ENCODE peak calls at places on chromosome 7, in six cellular contexts. G is upper lobe of left lung, J is psoas muscle, R is pancreas, U is uterus, X is heart left ventricle. T is an unnamed sample.

GRCh38 chr7:79137942-79138341 is 315.5 kb downstream of the MAGI2 start:
- DNase-seq in G (no peak), J (no peak), R (no peak), U (no peak), X (no peak), T (no peak)

GRCh38 chr7:105641236-105641810 is 60.0 kb upstream of the EFCAB10 start:
- DNase-seq in G (peak; percentile 50), J (no peak), R (no peak), U (no peak), X (no peak), T (no peak)

GRCh38 chr7:97499204-97499603 is 232.7 kb upstream of the TAC1 start:
- DNase-seq in G (no peak), J (no peak), R (peak; percentile 16), U (no peak), X (no peak), T (no peak)

GRCh38 chr7:82506208-82506607 is 62.6 kb upstream of the CACNA2D1 start:
- DNase-seq in G (no peak), J (no peak), R (no peak), U (no peak), X (no peak), T (no peak)

GRCh38 chr7:30206466-30206865 is 71.7 kb downstream of the MTURN start:
- DNase-seq in G (no peak), J (no peak), R (no peak), U (no peak), X (no peak), T (no peak)

GRCh38 chr7:4937411-4937810 is 21.6 kb downstream of the MMD2 start:
- DNase-seq in G (no peak), J (no peak), R (no peak), U (no peak), X (no peak), T (no peak)

GRCh38 chr7:80204919-80205318 is 70.3 kb downstream of the GNAI1 start:
- DNase-seq in G (no peak), J (no peak), R (no peak), U (no peak), X (no peak), T (no peak)

GRCh38 chr7:95871078-95871848 is 98.9 kb downstream of the DYNC1I1 start:
- DNase-seq in G (no peak), J (no peak), R (peak; percentile 17), U (no peak), X (peak; percentile 20), T (no peak)

GRCh38 chr7:37277513-37277912 is 171.2 kb downstream of the ELMO1 start:
- DNase-seq in G (no peak), J (no peak), R (no peak), U (no peak), X (no peak), T (no peak)

GRCh38 chr7:16712916-16713315 is 40.6 kb upstream of the TSPAN13 start:
- DNase-seq in G (no peak), J (no peak), R (no peak), U (no peak), X (no peak), T (no peak)

GRCh38 chr7:13850185-13850752 is 139.2 kb downstream of the ETV1 start:
- DNase-seq in G (no peak), J (no peak), R (peak; percentile 19), U (no peak), X (no peak), T (peak; percentile 48)

GRCh38 chr7:110358028-110358427 is 732.9 kb upstream of the LRRN3 start:
- DNase-seq in G (no peak), J (no peak), R (no peak), U (no peak), X (no peak), T (no peak)

GRCh38 chr7:84193787-84194186 is 802 bp downstream of the SEMA3A start:
- DNase-seq in G (no peak), J (no peak), R (no peak), U (no peak), X (no peak), T (no peak)

GRCh38 chr7:51029586-51030230 is 247.0 kb upstream of the GRB10 start:
- DNase-seq in G (no peak), J (no peak), R (no peak), U (no peak), X (no peak), T (no peak)

GRCh38 chr7:150945171-150945852 is 32.8 kb downstream of the KCNH2 start:
- DNase-seq in G (peak; percentile 66), J (no peak), R (no peak), U (no peak), X (no peak), T (no peak)

GRCh38 chr7:30922596-30922995 is 10.9 kb downstream of the AQP1 start:
- DNase-seq in G (peak; percentile 30), J (no peak), R (peak; percentile 14), U (peak; percentile 11), X (peak; percentile 10), T (peak; percentile 9)

GRCh38 chr7:71682841-71683341 is 550.9 kb downstream of the GALNT17 start:
- DNase-seq in G (no peak), J (no peak), R (no peak), U (no peak), X (no peak), T (no peak)

GRCh38 chr7:124162667-124163066 is 129.8 kb upstream of the TMEM229A start:
- DNase-seq in G (no peak), J (no peak), R (no peak), U (no peak), X (no peak), T (no peak)

GRCh38 chr7:108135446-108136190 is 5.5 kb upstream of the LAMB4 start:
- DNase-seq in G (no peak), J (no peak), R (no peak), U (no peak), X (no peak), T (no peak)

GRCh38 chr7:121163699-121164098 is 165.1 kb upstream of the WNT16 start:
- DNase-seq in G (no peak), J (no peak), R (no peak), U (no peak), X (no peak), T (no peak)
- TF ChIP-seq CTCF in G (no peak), J (no peak), R (no peak), U (no peak), X (no peak), T (no peak)

GRCh38 chr7:93958216-93958615 is 36.7 kb downstream of the GNG11 start:
- DNase-seq in G (no peak), J (no peak), R (no peak), U (no peak), X (no peak), T (no peak)

GRCh38 chr7:93964262-93964661 is 39.9 kb downstream of the BET1 start:
- DNase-seq in G (no peak), J (no peak), R (no peak), U (no peak), X (no peak), T (no peak)

GRCh38 chr7:93957767-93958166 is 36.2 kb downstream of the GNG11 start:
- DNase-seq in G (no peak), J (no peak), R (no peak), U (no peak), X (no peak), T (no peak)

GRCh38 chr7:93958651-93959050 is 37.1 kb downstream of the GNG11 start:
- DNase-seq in G (no peak), J (no peak), R (no peak), U (no peak), X (no peak), T (no peak)

DNA sequence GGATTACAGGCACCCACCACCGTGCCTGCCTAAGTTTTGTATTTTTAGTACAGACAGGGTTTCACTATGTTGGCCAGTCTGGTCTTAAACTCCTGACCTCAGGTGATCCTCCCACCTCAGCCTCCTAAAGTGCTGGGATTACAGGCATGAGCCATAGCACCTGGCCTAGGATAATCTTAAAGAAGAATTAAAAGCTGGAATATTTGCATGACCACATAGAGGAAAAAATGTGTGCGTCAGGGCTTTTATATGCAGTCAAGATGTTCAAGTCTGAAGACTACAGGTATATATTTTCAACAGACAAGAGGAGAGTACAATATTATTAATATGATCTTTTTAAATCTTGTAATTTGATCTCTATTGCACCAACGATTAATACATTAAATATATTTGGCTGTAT is 39.5 kb downstream of the GNG11 start:
- DNase-seq in G (no peak), J (no peak), R (no peak), U (no peak), X (no peak), T (no peak)
- TF ChIP-seq CTCF in G (no peak), J (no peak), R (no peak), U (no peak), X (no peak), T (no peak)

GRCh38 chr7:24891173-24891787 is 88.7 kb downstream of the OSBPL3 start:
- DNase-seq in G (no peak), J (no peak), R (no peak), U (no peak), X (no peak), T (no peak)

GRCh38 chr7:24896031-24896433 is 83.9 kb downstream of the OSBPL3 start:
- DNase-seq in G (no peak), J (no peak), R (no peak), U (no peak), X (no peak), T (no peak)

GRCh38 chr7:24898691-24899090 is 81.3 kb downstream of the OSBPL3 start:
- DNase-seq in G (no peak), J (no peak), R (no peak), U (no peak), X (no peak), T (no peak)

GRCh38 chr7:24889611-24890010 is 90.4 kb downstream of the OSBPL3 start:
- DNase-seq in G (no peak), J (no peak), R (no peak), U (no peak), X (no peak), T (no peak)

GRCh38 chr7:24894670-24895221 is 85.2 kb downstream of the OSBPL3 start:
- DNase-seq in G (no peak), J (no peak), R (no peak), U (no peak), X (no peak), T (no peak)
- TF ChIP-seq CTCF in G (no peak), J (peak; percentile 29), R (peak; percentile 6), U (no peak), X (peak; percentile 25), T (no peak)

GRCh38 chr7:74203956-74204615 is 5.7 kb upstream of the LAT2 start:
- DNase-seq in G (no peak), J (no peak), R (no peak), U (no peak), X (no peak), T (no peak)

GRCh38 chr7:74206589-74207120 is 3.2 kb upstream of the LAT2 start:
- DNase-seq in G (peak; percentile 89), J (peak; percentile 92), R (peak; percentile 76), U (peak; percentile 83), X (peak; percentile 82), T (peak; percentile 88)

GRCh38 chr7:74207586-74207985 is 2.2 kb upstream of the LAT2 start:
- DNase-seq in G (no peak), J (no peak), R (no peak), U (no peak), X (no peak), T (no peak)

GRCh38 chr7:74199551-74200355 is 10.1 kb upstream of the LAT2 start:
- DNase-seq in G (no peak), J (no peak), R (no peak), U (no peak), X (no peak), T (peak; percentile 4)

DNA sequence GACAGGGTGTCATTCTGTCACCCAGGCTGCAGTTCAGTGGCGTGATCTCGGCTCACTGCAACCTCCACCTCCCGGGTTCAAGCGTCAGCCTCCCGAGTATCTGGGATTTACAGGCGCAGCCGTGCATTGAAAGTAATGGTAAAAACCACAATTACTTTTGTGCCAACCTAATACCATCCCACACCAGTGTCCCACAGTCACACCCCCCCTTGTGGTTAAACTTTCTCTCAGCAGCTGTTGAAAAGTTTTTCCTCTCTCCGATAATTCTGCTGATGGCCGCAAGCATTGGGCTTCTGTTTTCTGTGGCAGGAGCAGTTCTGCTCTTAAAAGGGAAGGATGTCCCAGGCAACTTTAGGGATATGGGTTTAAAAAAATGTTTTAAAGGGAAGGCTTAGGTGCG is 6.6 kb upstream of the LAT2 start:
- DNase-seq in G (no peak), J (no peak), R (peak; percentile 40), U (no peak), X (no peak), T (no peak)
- TF ChIP-seq CTCF in G (peak; percentile 24), J (peak; percentile 26), R (no peak), U (peak; percentile 4), X (peak; percentile 39), T (peak; percentile 29)